ENCODE peak calls at places on chromosomes 13 and 19, in seven cellular contexts. B is stimulated activated CD8-positive, alpha-beta memory T cell treated with anti-CD3 and anti-CD28 coated beads, Interleukin-2, amount 100 ng/mL, for 1 hour; F is heart left ventricle; J is T-helper 2 cell; A is kidney tubule cell; Y is islet precursor cell; M is K562. T is an unnamed sample.

GRCh38 chr19:31717316-31717715 is 368.1 kb upstream of the TSHZ3 start:
- DNase-seq in M (no peak), B (no peak), J (no peak), F (no peak), Y (peak), A (no peak), T (no peak)

GRCh38 chr19:40716031-40716654 is 543 bp downstream of the COQ8B start:
- DNase-seq in M (peak), J (peak), Y (no peak), B (peak), F (peak), A (peak), T (no peak)

GRCh38 chr19:10817291-10818038 is 18.5 kb downstream of the TMED1 start:
- DNase-seq in F (peak), A (no peak), M (no peak), J (no peak), B (no peak), Y (no peak), T (no peak)

GRCh38 chr19:3178377-3178972 is at the start of gene S1PR4:
- DNase-seq in A (no peak), F (no peak), J (peak), Y (peak), M (no peak), B (peak), T (no peak)

GRCh38 chr13:50319603-50320296 is 304.5 kb downstream of the KCNRG start:
- DNase-seq in F (no peak), M (peak), J (peak), Y (no peak), A (peak), B (no peak), T (no peak)

GRCh38 chr13:111211789-111212516 is 96.8 kb downstream of the ARHGEF7 start:
- DNase-seq in M (no peak), Y (peak), A (no peak), F (no peak), J (no peak), B (no peak), T (no peak)

GRCh38 chr19:45451181-45451849 is 16.5 kb upstream of the FOSB start:
- DNase-seq in J (peak), B (no peak), F (peak), Y (peak), M (no peak), A (peak), T (no peak)

GRCh38 chr13:41995946-41996345 is 35.0 kb upstream of the VWA8 start:
- DNase-seq in F (no peak), Y (no peak), M (peak), B (no peak), J (peak), A (peak), T (no peak)

GRCh38 chr13:112887151-112887550 is 81.9 kb upstream of the MCF2L start:
- DNase-seq in Y (no peak), F (no peak), J (no peak), M (no peak), B (no peak), A (no peak), T (no peak)

GRCh38 chr13:30429235-30429634 is 6.9 kb downstream of the UBE2L5 start:
- DNase-seq in A (no peak), Y (no peak), M (no peak), F (no peak), B (no peak), J (no peak), T (no peak)